ENCODE peak calls at places on chromosomes 4 and X, in seven cellular contexts. L is HCT116; G is AG08396; V is lower leg skin; P is activated T-helper 1 cell treated with anti-CD3 and anti-CD28 coated beads, Interleukin-12 subunit alpha, Interleukin-12 subunit beta, Interleukin-2, Interleukin-4 antibody, amounts not matched to agents 30 ng/mL and 10 ng/mL and 1 ng/mL, durations not matched to agents 14 hours and 24 hours and 36 hours; O is NCI-H2081; H is left colon. C is an unnamed sample.

GRCh38 chrX:69285881-69286545 is 120.8 kb upstream of the PJA1 start:
- DNase-seq in V (peak; percentile 92), O (peak; percentile 2), G (peak; percentile 76), P (peak; percentile 30), L (peak; percentile 0), H (peak; percentile 42), C (peak; percentile 67)

GRCh38 chr4:51894246-51894645 is 51.3 kb downstream of the DCUN1D4 start:
- DNase-seq in H (no peak), G (no peak), L (no peak), P (no peak), V (no peak), O (no peak), C (no peak)

GRCh38 chr4:11532138-11532537 is 103.4 kb upstream of the HS3ST1 start:
- DNase-seq in P (no peak), O (no peak), L (no peak), V (no peak), H (no peak), G (no peak), C (no peak)

GRCh38 chrX:136477026-136477425 is 10.7 kb upstream of the BRS3 start:
- DNase-seq in V (no peak), P (no peak), O (no peak), L (no peak), G (no peak), H (no peak), C (no peak)

GRCh38 chrX:47623540-47624027 is 3.9 kb upstream of the SYN1 start:
- DNase-seq in P (peak; percentile 17), L (no peak), G (peak; percentile 89), O (peak; percentile 93), V (no peak), H (peak; percentile 49), C (peak; percentile 74)

GRCh38 chr4:8308144-8308543 is 38.6 kb downstream of the HTRA3 start:
- DNase-seq in P (no peak), O (no peak), V (peak; percentile 56), H (peak; percentile 2), G (no peak), L (no peak), C (no peak)

GRCh38 chrX:28659269-28659668 is 72.0 kb downstream of the IL1RAPL1 start:
- DNase-seq in P (no peak), G (no peak), V (no peak), L (no peak), H (no peak), O (no peak), C (peak; percentile 6)

GRCh38 chrX:47502591-47503222 is 19.7 kb upstream of the ZNF41 start:
- DNase-seq in O (peak; percentile 76), G (no peak), L (no peak), V (no peak), H (no peak), P (no peak), C (no peak)

GRCh38 chrX:78314561-78314960 is 12.8 kb downstream of the CYSLTR1 start:
- DNase-seq in H (no peak), L (no peak), V (no peak), O (no peak), G (no peak), P (no peak), C (no peak)

GRCh38 chr4:130110760-130111159 is 1014.8 kb downstream of the C4orf33 start:
- DNase-seq in G (no peak), P (no peak), H (no peak), V (no peak), L (no peak), O (no peak), C (no peak)

GRCh38 chrX:96407981-96408380 is 276.7 kb upstream of the DIAPH2 start:
- DNase-seq in P (no peak), G (no peak), L (no peak), O (no peak), H (no peak), V (no peak), C (peak; percentile 14)

GRCh38 chr4:6633091-6633906 is 7.2 kb upstream of the MRFAP1 start:
- DNase-seq in V (peak; percentile 73), O (peak; percentile 86), G (no peak), P (no peak), L (no peak), H (no peak), C (no peak)

GRCh38 chrX:139211568-139212182 is 318.9 kb upstream of the F9 start:
- DNase-seq in G (no peak), V (no peak), L (no peak), H (no peak), O (no peak), P (no peak), C (no peak)

GRCh38 chr4:182089326-182089725 is 153.9 kb upstream of the TENM3 start:
- DNase-seq in P (no peak), G (peak; percentile 7), L (peak; percentile 2), V (no peak), H (no peak), O (no peak), C (no peak)

GRCh38 chr4:134727696-134728095 is 526.1 kb upstream of the PABPC4L start:
- DNase-seq in H (no peak), P (no peak), V (no peak), L (no peak), G (no peak), O (no peak), C (no peak)

GRCh38 chr4:65250916-65251315 is 419.4 kb downstream of the EPHA5 start:
- DNase-seq in G (no peak), V (no peak), O (no peak), P (no peak), L (no peak), H (no peak), C (no peak)

GRCh38 chrX:45506149-45506768 is 305.6 kb upstream of the DIPK2B start:
- DNase-seq in H (no peak), V (no peak), L (no peak), O (no peak), G (no peak), P (no peak), C (no peak)

GRCh38 chr4:39383690-39384089 is 17.5 kb upstream of the RFC1 start:
- DNase-seq in O (no peak), G (no peak), L (no peak), H (no peak), P (no peak), V (no peak), C (no peak)

GRCh38 chr4:124997124-124997523 is 284.6 kb upstream of the ANKRD50 start:
- DNase-seq in P (no peak), L (no peak), G (no peak), V (no peak), H (no peak), O (no peak), C (no peak)

GRCh38 chr4:106652095-106652494 is 283.5 kb upstream of the GIMD1 start:
- DNase-seq in O (no peak), P (no peak), L (no peak), V (no peak), H (no peak), G (no peak), C (no peak)

GRCh38 chr4:53132117-53132889 is 233.6 kb downstream of the SCFD2 start:
- DNase-seq in L (no peak), H (no peak), V (no peak), G (no peak), O (no peak), P (no peak), C (no peak)

GRCh38 chrX:17160971-17161370 is 214.0 kb upstream of the NHS start:
- DNase-seq in P (no peak), L (no peak), H (no peak), V (no peak), G (no peak), O (peak; percentile 15), C (peak; percentile 11)

GRCh38 chr4:144646523-144647094 is 653 bp downstream of the HHIP start:
- DNase-seq in V (no peak), H (no peak), L (no peak), G (peak; percentile 32), O (no peak), P (no peak), C (no peak)

GRCh38 chr4:146379744-146380143 is 142.0 kb downstream of the SLC10A7 start:
- DNase-seq in H (no peak), O (no peak), G (no peak), P (no peak), V (no peak), L (no peak), C (peak; percentile 39)

GRCh38 chrX:46602468-46603102 is 29.0 kb downstream of the CHST7 start:
- DNase-seq in H (no peak), O (no peak), P (no peak), L (no peak), V (peak; percentile 26), G (no peak), C (no peak)